ENCODE peak calls at places on chromosomes 12 and 14, in eight cellular contexts. One of them, this sample, is unnamed.

GRCh38 chr12:124395986-124396385 is 101.1 kb downstream of the RFLNA start:
- DNase-seq in AG10803: peak; percentile 72
- DNase-seq in stomach: no peak
- DNase-seq in fibroblast of pulmonary artery: no peak
- DNase-seq in psoas muscle: no peak
- DNase-seq in choroid plexus epithelial cell: no peak
- DNase-seq in fibroblast of lung: no peak
- DNase-seq in type B pancreatic cell: no peak
- DNase-seq in this sample: no peak

GRCh38 chr14:104824353-104824997 is 23.6 kb downstream of the ZBTB42 start:
- DNase-seq in psoas muscle: no peak
- DNase-seq in AG10803: no peak
- DNase-seq in choroid plexus epithelial cell: no peak
- DNase-seq in fibroblast of pulmonary artery: no peak
- DNase-seq in type B pancreatic cell: no peak
- DNase-seq in stomach: no peak
- DNase-seq in fibroblast of lung: no peak
- DNase-seq in this sample: no peak

GRCh38 chr12:76260390-76260748 is 87.8 kb downstream of the BBS10 start:
- DNase-seq in type B pancreatic cell: no peak
- DNase-seq in choroid plexus epithelial cell: peak; percentile 61
- DNase-seq in AG10803: peak; percentile 61
- DNase-seq in fibroblast of pulmonary artery: peak; percentile 72
- DNase-seq in psoas muscle: no peak
- DNase-seq in stomach: no peak
- DNase-seq in fibroblast of lung: peak; percentile 68
- DNase-seq in this sample: no peak

GRCh38 chr14:75915063-75915462 is 66.7 kb downstream of the TGFB3 start:
- DNase-seq in stomach: no peak
- DNase-seq in AG10803: no peak
- DNase-seq in fibroblast of pulmonary artery: no peak
- DNase-seq in type B pancreatic cell: no peak
- DNase-seq in choroid plexus epithelial cell: peak; percentile 23
- DNase-seq in psoas muscle: no peak
- DNase-seq in fibroblast of lung: no peak
- DNase-seq in this sample: no peak

GRCh38 chr12:58291106-58291505 is 349.7 kb downstream of the ATP23 start:
- DNase-seq in choroid plexus epithelial cell: no peak
- DNase-seq in fibroblast of lung: no peak
- DNase-seq in type B pancreatic cell: no peak
- DNase-seq in stomach: no peak
- DNase-seq in AG10803: no peak
- DNase-seq in psoas muscle: no peak
- DNase-seq in fibroblast of pulmonary artery: no peak
- DNase-seq in this sample: no peak

GRCh38 chr14:104505085-104506074 is 74.2 kb upstream of the C14orf180 start:
- DNase-seq in choroid plexus epithelial cell: no peak
- DNase-seq in psoas muscle: no peak
- DNase-seq in AG10803: no peak
- DNase-seq in fibroblast of lung: no peak
- DNase-seq in fibroblast of pulmonary artery: no peak
- DNase-seq in stomach: no peak
- DNase-seq in type B pancreatic cell: peak; percentile 67
- DNase-seq in this sample: peak; percentile 84

GRCh38 chr12:77189463-77189862 is 124.1 kb upstream of the E2F7 start:
- DNase-seq in AG10803: peak; percentile 91
- DNase-seq in choroid plexus epithelial cell: peak; percentile 86
- DNase-seq in fibroblast of lung: peak; percentile 76
- DNase-seq in fibroblast of pulmonary artery: peak; percentile 39
- DNase-seq in type B pancreatic cell: no peak
- DNase-seq in stomach: no peak
- DNase-seq in psoas muscle: no peak
- DNase-seq in this sample: no peak

GRCh38 chr14:85154714-85155113 is 375.2 kb upstream of the FLRT2 start:
- DNase-seq in psoas muscle: no peak
- DNase-seq in type B pancreatic cell: no peak
- DNase-seq in stomach: no peak
- DNase-seq in fibroblast of pulmonary artery: no peak
- DNase-seq in choroid plexus epithelial cell: no peak
- DNase-seq in fibroblast of lung: no peak
- DNase-seq in AG10803: no peak
- DNase-seq in this sample: no peak

GRCh38 chr12:14367097-14367661 is 1.7 kb downstream of the ATF7IP start:
- DNase-seq in fibroblast of lung: peak; percentile 44
- DNase-seq in type B pancreatic cell: no peak
- DNase-seq in AG10803: peak; percentile 54
- DNase-seq in psoas muscle: no peak
- DNase-seq in fibroblast of pulmonary artery: peak; percentile 79
- DNase-seq in stomach: no peak
- DNase-seq in choroid plexus epithelial cell: peak; percentile 81
- DNase-seq in this sample: no peak

GRCh38 chr14:30610719-30611388 is 11.3 kb upstream of the SCFD1 start:
- DNase-seq in stomach: peak; percentile 60
- DNase-seq in choroid plexus epithelial cell: peak; percentile 94
- DNase-seq in fibroblast of pulmonary artery: peak; percentile 84
- DNase-seq in type B pancreatic cell: no peak
- DNase-seq in psoas muscle: peak; percentile 62
- DNase-seq in AG10803: peak; percentile 51
- DNase-seq in fibroblast of lung: peak; percentile 92
- DNase-seq in this sample: no peak

GRCh38 chr12:46556820-46557524 is 184.4 kb upstream of the SLC38A2 start:
- DNase-seq in psoas muscle: no peak
- DNase-seq in type B pancreatic cell: no peak
- DNase-seq in stomach: no peak
- DNase-seq in AG10803: peak; percentile 78
- DNase-seq in fibroblast of pulmonary artery: peak; percentile 66
- DNase-seq in choroid plexus epithelial cell: peak; percentile 87
- DNase-seq in fibroblast of lung: peak; percentile 67
- DNase-seq in this sample: no peak

GRCh38 chr14:104871656-104872468 is 6.8 kb downstream of the CEP170B start:
- DNase-seq in stomach: no peak
- DNase-seq in psoas muscle: peak; percentile 22
- DNase-seq in fibroblast of pulmonary artery: no peak
- DNase-seq in choroid plexus epithelial cell: no peak
- DNase-seq in type B pancreatic cell: no peak
- DNase-seq in fibroblast of lung: no peak
- DNase-seq in AG10803: no peak
- DNase-seq in this sample: no peak

GRCh38 chr12:3636328-3636727 is 116.6 kb downstream of the CRACR2A start:
- DNase-seq in fibroblast of pulmonary artery: no peak
- DNase-seq in type B pancreatic cell: no peak
- DNase-seq in choroid plexus epithelial cell: no peak
- DNase-seq in AG10803: no peak
- DNase-seq in psoas muscle: no peak
- DNase-seq in fibroblast of lung: no peak
- DNase-seq in stomach: no peak
- DNase-seq in this sample: no peak

GRCh38 chr12:68962855-68963455 is 30.0 kb upstream of the CPM start:
- DNase-seq in stomach: no peak
- DNase-seq in AG10803: peak; percentile 65
- DNase-seq in fibroblast of lung: peak; percentile 62
- DNase-seq in fibroblast of pulmonary artery: peak; percentile 69
- DNase-seq in type B pancreatic cell: no peak
- DNase-seq in choroid plexus epithelial cell: peak; percentile 72
- DNase-seq in psoas muscle: no peak
- DNase-seq in this sample: no peak

GRCh38 chr14:94045101-94045500 is 19.0 kb downstream of the OTUB2 start:
- DNase-seq in fibroblast of lung: no peak
- DNase-seq in choroid plexus epithelial cell: no peak
- DNase-seq in type B pancreatic cell: no peak
- DNase-seq in psoas muscle: no peak
- DNase-seq in fibroblast of pulmonary artery: no peak
- DNase-seq in stomach: no peak
- DNase-seq in AG10803: no peak
- DNase-seq in this sample: no peak

GRCh38 chr12:113070117-113070906 is 13.8 kb downstream of the DTX1 start:
- DNase-seq in type B pancreatic cell: no peak
- DNase-seq in fibroblast of pulmonary artery: peak; percentile 11
- DNase-seq in AG10803: no peak
- DNase-seq in psoas muscle: no peak
- DNase-seq in choroid plexus epithelial cell: no peak
- DNase-seq in fibroblast of lung: no peak
- DNase-seq in stomach: no peak
- DNase-seq in this sample: no peak

GRCh38 chr12:57166971-57167371 is 19.6 kb upstream of the LRP1-AS start:
- DNase-seq in psoas muscle: no peak
- DNase-seq in choroid plexus epithelial cell: peak; percentile 69
- DNase-seq in fibroblast of pulmonary artery: peak; percentile 62
- DNase-seq in AG10803: peak; percentile 59
- DNase-seq in fibroblast of lung: peak; percentile 59
- DNase-seq in stomach: no peak
- DNase-seq in type B pancreatic cell: no peak
- DNase-seq in this sample: no peak

GRCh38 chr12:112851024-112851777 is 55.6 kb upstream of the OAS1 start:
- DNase-seq in fibroblast of lung: no peak
- DNase-seq in fibroblast of pulmonary artery: no peak
- DNase-seq in choroid plexus epithelial cell: no peak
- DNase-seq in AG10803: no peak
- DNase-seq in psoas muscle: no peak
- DNase-seq in stomach: no peak
- DNase-seq in type B pancreatic cell: no peak
- DNase-seq in this sample: no peak

GRCh38 chr14:71212683-71213107 is 305.4 kb downstream of the PCNX1 start:
- DNase-seq in psoas muscle: no peak
- DNase-seq in choroid plexus epithelial cell: peak; percentile 48
- DNase-seq in AG10803: peak; percentile 13
- DNase-seq in stomach: no peak
- DNase-seq in type B pancreatic cell: no peak
- DNase-seq in fibroblast of pulmonary artery: no peak
- DNase-seq in fibroblast of lung: no peak
- DNase-seq in this sample: no peak

DNA sequence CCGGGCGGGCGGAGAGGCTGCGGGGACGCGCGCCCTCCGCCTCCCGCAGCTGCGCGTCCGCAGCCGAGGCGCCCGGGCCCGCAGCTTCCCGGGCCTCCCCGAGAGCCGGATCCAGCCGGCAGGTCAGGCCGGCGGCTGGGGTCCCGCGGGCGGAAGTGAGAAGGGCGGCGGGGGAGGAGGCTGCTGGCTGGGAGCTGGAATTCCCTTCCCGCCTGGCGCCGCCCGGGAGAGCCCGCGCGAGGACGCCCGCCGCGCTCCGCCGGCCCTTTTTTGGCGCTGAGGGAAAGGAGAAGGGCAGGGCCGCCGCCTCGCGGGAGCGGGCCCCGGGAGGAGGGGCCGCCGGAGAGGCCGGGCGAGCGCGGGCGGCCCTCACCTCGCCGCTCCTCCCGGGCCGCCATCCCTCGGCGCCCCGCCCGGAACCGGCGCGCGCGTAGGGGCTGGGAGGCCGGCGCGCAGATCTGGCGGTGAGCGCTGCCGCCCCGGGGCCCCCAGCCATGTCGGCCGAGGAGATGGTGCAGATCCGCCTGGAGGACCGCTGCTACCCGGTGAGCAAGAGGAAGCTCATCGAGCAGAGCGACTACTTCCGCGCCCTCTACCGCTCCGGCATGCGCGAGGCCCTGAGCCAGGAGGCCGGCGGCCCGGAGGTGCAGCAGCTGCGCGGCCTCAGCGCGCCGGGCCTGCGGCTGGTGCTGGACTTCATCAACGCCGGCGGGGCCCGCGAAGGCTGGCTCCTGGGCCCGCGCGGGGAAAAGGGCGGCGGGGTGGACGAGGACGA is at the start of the genes KLHL42 and MANSC4:
- DNase-seq in psoas muscle: peak; percentile 87
- DNase-seq in stomach: peak; percentile 67
- DNase-seq in type B pancreatic cell: peak; percentile 83
- DNase-seq in AG10803: peak; percentile 72
- DNase-seq in fibroblast of lung: peak; percentile 75
- DNase-seq in choroid plexus epithelial cell: peak; percentile 76
- DNase-seq in fibroblast of pulmonary artery: peak; percentile 73
- DNase-seq in this sample: peak; percentile 93
- TF ChIP-seq CTCF in psoas muscle: no peak
- TF ChIP-seq CTCF in stomach: no peak
- TF ChIP-seq CTCF in type B pancreatic cell: peak; percentile 21
- TF ChIP-seq CTCF in AG10803: peak; percentile 0
- TF ChIP-seq CTCF in fibroblast of lung: no peak
- TF ChIP-seq CTCF in choroid plexus epithelial cell: peak; percentile 15
- TF ChIP-seq CTCF in fibroblast of pulmonary artery: no peak
- TF ChIP-seq CTCF in this sample: no peak

GRCh38 chr14:87049886-87050820 is 942.8 kb downstream of the GALC start:
- DNase-seq in fibroblast of pulmonary artery: peak; percentile 31
- DNase-seq in psoas muscle: no peak
- DNase-seq in stomach: no peak
- DNase-seq in AG10803: peak; percentile 39
- DNase-seq in choroid plexus epithelial cell: peak; percentile 26
- DNase-seq in fibroblast of lung: peak; percentile 44
- DNase-seq in type B pancreatic cell: no peak
- DNase-seq in this sample: no peak
- TF ChIP-seq CTCF in fibroblast of pulmonary artery: peak; percentile 52
- TF ChIP-seq CTCF in psoas muscle: no peak
- TF ChIP-seq CTCF in stomach: no peak
- TF ChIP-seq CTCF in AG10803: peak; percentile 75
- TF ChIP-seq CTCF in choroid plexus epithelial cell: peak; percentile 48
- TF ChIP-seq CTCF in fibroblast of lung: peak; percentile 71
- TF ChIP-seq CTCF in type B pancreatic cell: peak; percentile 72
- TF ChIP-seq CTCF in this sample: peak; percentile 65

DNA sequence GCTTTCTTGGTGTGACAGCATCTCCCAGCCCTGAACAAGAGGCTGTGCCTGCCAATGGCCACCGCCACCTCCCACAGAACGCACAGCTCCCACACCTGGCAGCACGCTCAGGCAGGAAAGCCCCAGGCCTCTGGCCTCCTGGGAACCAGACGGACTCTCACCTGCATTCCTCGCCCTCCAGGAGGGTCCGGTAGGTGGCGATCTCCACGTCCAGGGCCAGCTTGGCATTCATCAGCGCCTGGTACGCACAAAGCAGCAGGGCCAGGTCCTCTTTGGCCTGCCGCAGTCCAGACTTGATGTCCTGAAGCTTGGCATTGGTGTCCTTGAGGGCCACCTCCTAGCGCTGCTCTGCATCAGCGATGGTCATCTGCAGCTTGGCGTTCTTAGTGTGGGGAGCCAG is 12.1 kb upstream of the KRT77 start:
- DNase-seq in type B pancreatic cell: no peak
- DNase-seq in fibroblast of pulmonary artery: no peak
- DNase-seq in psoas muscle: no peak
- DNase-seq in stomach: peak; percentile 29
- DNase-seq in fibroblast of lung: no peak
- DNase-seq in AG10803: no peak
- DNase-seq in choroid plexus epithelial cell: no peak
- DNase-seq in this sample: no peak
- TF ChIP-seq CTCF in type B pancreatic cell: no peak
- TF ChIP-seq CTCF in fibroblast of pulmonary artery: no peak
- TF ChIP-seq CTCF in psoas muscle: no peak
- TF ChIP-seq CTCF in stomach: no peak
- TF ChIP-seq CTCF in fibroblast of lung: no peak
- TF ChIP-seq CTCF in AG10803: no peak
- TF ChIP-seq CTCF in choroid plexus epithelial cell: no peak
- TF ChIP-seq CTCF in this sample: peak; percentile 7

DNA sequence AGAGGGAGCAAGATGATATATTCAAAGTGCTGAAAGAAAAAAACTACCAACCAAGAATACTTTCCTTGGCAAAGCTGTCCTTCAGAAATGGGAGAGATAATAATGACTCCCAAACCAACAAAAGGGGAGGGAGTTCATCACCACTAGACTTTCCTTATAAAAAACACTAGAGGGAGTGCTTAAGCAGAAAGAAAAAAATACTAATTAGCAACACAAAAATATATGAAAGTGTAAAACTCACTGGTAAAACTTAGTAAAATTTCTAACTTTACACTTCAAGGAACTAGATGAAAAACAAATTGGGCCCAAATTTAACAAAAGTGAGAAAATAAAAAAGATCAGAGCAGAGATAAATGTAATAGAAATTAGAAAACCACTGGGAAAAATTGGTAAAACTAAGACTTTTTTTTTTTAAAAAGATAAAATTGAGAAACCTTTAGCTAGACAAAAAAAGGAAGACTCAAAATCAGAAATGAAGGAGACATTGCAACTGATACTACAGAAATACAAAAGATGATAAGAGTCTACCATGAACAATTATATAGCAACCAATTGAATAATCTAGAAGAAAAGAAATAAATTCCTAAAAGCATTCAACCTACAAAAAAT is 60.4 kb upstream of the FAR2 start:
- DNase-seq in psoas muscle: no peak
- DNase-seq in AG10803: peak; percentile 20
- DNase-seq in fibroblast of pulmonary artery: peak; percentile 45
- DNase-seq in type B pancreatic cell: no peak
- DNase-seq in fibroblast of lung: peak; percentile 40
- DNase-seq in stomach: no peak
- DNase-seq in choroid plexus epithelial cell: peak; percentile 63
- DNase-seq in this sample: no peak
- TF ChIP-seq CTCF in psoas muscle: no peak
- TF ChIP-seq CTCF in AG10803: peak; percentile 63
- TF ChIP-seq CTCF in fibroblast of pulmonary artery: peak; percentile 53
- TF ChIP-seq CTCF in type B pancreatic cell: peak; percentile 63
- TF ChIP-seq CTCF in fibroblast of lung: peak; percentile 45
- TF ChIP-seq CTCF in stomach: no peak
- TF ChIP-seq CTCF in choroid plexus epithelial cell: peak; percentile 52
- TF ChIP-seq CTCF in this sample: peak; percentile 56

This sample was measured in osteocyte.